ENCODE peak calls at places on chromosome 6, in five cellular contexts. S is pancreas, A is esophagus squamous epithelium, O is MM.1S, E is spleen. M is an unnamed sample.

GRCh38 chr6:12386816-12387215 is 96.7 kb downstream of the EDN1 start:
- DNase-seq in E (no peak), S (no peak), O (no peak), A (no peak), M (no peak)

GRCh38 chr6:27296106-27296783 is 15.8 kb downstream of the POM121L2 start:
- DNase-seq in S (no peak), A (no peak), E (no peak), O (no peak), M (no peak)

GRCh38 chr6:70566751-70567382 is at the start of gene SDHAF4:
- DNase-seq in E (peak; percentile 98), O (peak; percentile 89), S (peak; percentile 93), A (peak; percentile 48), M (peak; percentile 92)

GRCh38 chr6:113169484-113169883 is 687.7 kb upstream of the MARCKS start:
- DNase-seq in A (no peak), O (no peak), S (no peak), E (no peak), M (no peak)

GRCh38 chr6:47414517-47415167 is 62.9 kb upstream of the CD2AP start:
- DNase-seq in E (no peak), S (peak; percentile 41), O (peak; percentile 67), A (no peak), M (no peak)

GRCh38 chr6:35215665-35216411 is 2.1 kb downstream of the SCUBE3 start:
- DNase-seq in A (no peak), S (no peak), E (no peak), O (no peak), M (no peak)

GRCh38 chr6:44475779-44476434 is 88.4 kb downstream of the CDC5L start:
- DNase-seq in O (peak; percentile 68), A (no peak), S (peak; percentile 82), E (peak; percentile 92), M (peak; percentile 73)

GRCh38 chr6:123945386-123945785 is 141.7 kb downstream of the NKAIN2 start:
- DNase-seq in O (peak; percentile 27), S (no peak), E (no peak), A (no peak), M (no peak)

GRCh38 chr6:37696841-37697735 is 595 bp downstream of the MDGA1 start:
- DNase-seq in E (peak; percentile 83), O (peak; percentile 13), A (no peak), S (no peak), M (peak; percentile 36)

GRCh38 chr6:34958748-34959147 is 69.7 kb downstream of the ANKS1A start:
- DNase-seq in E (no peak), O (no peak), A (no peak), S (no peak), M (no peak)

GRCh38 chr6:167435209-167435728 is 110.4 kb downstream of the TTLL2 start:
- DNase-seq in O (no peak), S (no peak), E (no peak), A (no peak), M (no peak)

GRCh38 chr6:160141001-160141726 is 19.5 kb downstream of the SLC22A1 start:
- DNase-seq in A (no peak), S (no peak), O (no peak), E (no peak), M (no peak)

GRCh38 chr6:79330723-79331122 is 96.2 kb upstream of the HMGN3 start:
- DNase-seq in O (no peak), A (no peak), E (no peak), S (no peak), M (no peak)

GRCh38 chr6:147503587-147503986 is 4.9 kb upstream of the SAMD5 start:
- DNase-seq in A (no peak), S (no peak), E (no peak), O (no peak), M (no peak)

GRCh38 chr6:56491606-56492328 is 150.9 kb downstream of the DST start:
- DNase-seq in E (no peak), O (no peak), S (no peak), A (no peak), M (peak; percentile 69)

GRCh38 chr6:11714116-11714797 is 64.3 kb downstream of the ADTRP start:
- DNase-seq in S (no peak), E (no peak), A (no peak), O (peak; percentile 17), M (no peak)

GRCh38 chr6:111743859-111744692 is 129.2 kb downstream of the FYN start:
- DNase-seq in E (no peak), O (no peak), S (no peak), A (no peak), M (peak; percentile 82)

GRCh38 chr6:74091133-74091793 is 395.3 kb downstream of the CD109 start:
- DNase-seq in O (peak; percentile 53), A (no peak), S (peak; percentile 16), E (no peak), M (no peak)

GRCh38 chr6:141451176-141451507 is 681.6 kb upstream of the GJE1 start:
- DNase-seq in O (no peak), A (no peak), E (no peak), S (no peak), M (no peak)

DNA sequence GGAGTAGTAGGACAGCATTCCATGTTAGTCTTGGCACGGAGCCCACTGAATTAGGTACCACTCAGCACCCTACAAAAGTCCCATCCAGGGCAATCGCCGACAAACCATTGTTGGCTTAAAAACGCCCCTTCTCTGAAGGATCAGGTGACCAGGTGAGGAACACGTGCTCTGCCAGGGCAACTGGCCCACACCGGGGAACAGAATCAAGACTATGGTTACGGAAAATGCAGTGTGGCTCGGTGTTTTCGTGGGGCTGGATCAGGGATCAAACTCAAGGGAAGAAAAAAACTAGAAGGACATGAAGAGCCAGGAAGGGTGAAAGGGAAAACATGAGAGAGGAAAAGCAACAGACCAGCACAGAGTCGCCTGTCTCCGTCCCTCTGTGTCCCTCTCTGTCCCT is 177.8 kb upstream of the ARID1B start:
- DNase-seq in O (no peak), E (no peak), S (no peak), A (no peak), M (no peak)
- H3K27ac ChIP-seq in O (no peak overlapping the region), E (no peak overlapping the region), S (no peak overlapping the region), A (no peak overlapping the region), M (peak overlapping the region; percentile 40)

GRCh38 chr6:125098253-125098652 is 55.3 kb upstream of the TPD52L1 start:
- DNase-seq in S (no peak), E (no peak), A (no peak), O (no peak), M (no peak)
- H3K27ac ChIP-seq in S (no peak overlapping the region), E (no peak overlapping the region), A (no peak overlapping the region), O (no peak overlapping the region), M (no peak overlapping the region)

GRCh38 chr6:43077981-43078411 is 1.9 kb downstream of the PTK7 start:
- DNase-seq in A (no peak), S (no peak), E (no peak), O (no peak), M (no peak)
- H3K27ac ChIP-seq in A (no peak overlapping the region), S (no peak overlapping the region), E (peak overlapping the region; percentile 61), O (no peak overlapping the region), M (no peak overlapping the region)

GRCh38 chr6:138491020-138491419 is 8.3 kb downstream of the NHSL1 start:
- DNase-seq in O (no peak), S (no peak), A (no peak), E (no peak), M (no peak)
- H3K27ac ChIP-seq in O (no peak overlapping the region), S (no peak overlapping the region), A (no peak overlapping the region), E (no peak overlapping the region), M (no peak overlapping the region)

GRCh38 chr6:41074692-41075436 is 2.1 kb downstream of the NFYA start:
- DNase-seq in A (no peak), E (no peak), S (no peak), O (no peak), M (no peak)

GRCh38 chr6:41071923-41072835 is at the start of gene OARD1:
- DNase-seq in O (peak; percentile 98), A (peak; percentile 99), S (peak; percentile 99), E (peak; percentile 100), M (peak; percentile 100)

GRCh38 chr6:41073968-41074691 is 1.4 kb downstream of the NFYA start:
- DNase-seq in E (no peak), O (peak; percentile 27), A (no peak), S (no peak), M (no peak)

GRCh38 chr6:41072836-41073202 is at the start of gene NFYA:
- DNase-seq in A (peak; percentile 100), O (no peak), E (no peak), S (no peak), M (peak; percentile 100)

GRCh38 chr6:41073203-41073967 is 611 bp downstream of the NFYA start:
- DNase-seq in O (peak; percentile 78), E (peak; percentile 97), A (peak; percentile 45), S (peak; percentile 89), M (peak; percentile 93)
- H3K27ac ChIP-seq in O (peak overlapping the region; percentile 99), E (peak overlapping the region; percentile 100), A (peak overlapping the region; percentile 99), S (peak overlapping the region; percentile 98), M (peak overlapping the region; percentile 99)

DNA sequence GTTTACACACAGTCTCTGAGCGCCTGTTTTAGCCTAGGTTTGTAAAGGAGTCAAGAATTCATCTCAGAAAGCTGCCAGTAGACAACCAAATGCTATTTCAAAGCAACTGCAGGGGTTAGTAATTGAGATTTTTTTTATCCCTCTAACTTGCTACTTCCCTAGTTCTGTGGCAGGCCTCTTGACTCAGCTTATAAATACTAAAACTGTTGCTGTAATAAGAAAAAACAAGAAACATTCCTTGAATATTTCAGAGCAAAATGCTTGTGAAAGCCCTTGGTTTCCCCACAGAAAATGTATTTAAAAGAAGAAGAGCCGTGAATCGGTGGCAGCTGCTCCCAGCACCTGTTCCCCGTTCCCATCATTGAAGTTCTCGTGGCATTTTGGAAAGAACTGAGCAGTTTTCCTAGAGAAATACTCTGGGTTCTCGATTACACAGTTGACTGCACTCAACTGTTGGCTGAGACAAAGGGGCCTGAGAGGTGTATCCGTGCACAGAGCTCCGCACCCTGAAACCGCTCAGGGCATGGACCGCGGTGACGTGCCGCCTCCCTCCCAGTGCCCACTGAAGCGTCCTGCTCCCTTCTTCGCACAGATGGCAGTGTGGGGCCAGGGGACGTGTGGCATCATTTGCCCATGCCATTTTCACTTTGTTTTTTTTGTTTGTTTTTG is 20.9 kb downstream of the DLL1 start:
- DNase-seq in E (no peak), A (no peak), O (no peak), S (no peak), M (no peak)
- H3K27ac ChIP-seq in E (peak overlapping the region; percentile 45), A (no peak overlapping the region), O (no peak overlapping the region), S (peak overlapping the region; percentile 83), M (no peak overlapping the region)